ENCODE peak calls at places on chromosome 5, in four cellular contexts. V, B, F and L are unnamed samples.

GRCh38 chr5:136191304-136192014 is 1.5 kb downstream of the SMIM32 start:
- DNase-seq in V (peak), B (no peak), F (no peak), L (no peak)

GRCh38 chr5:153756540-153756939 is 266.1 kb downstream of the GRIA1 start:
- DNase-seq in V (no peak), B (no peak), F (no peak), L (no peak)

GRCh38 chr5:179914032-179914755 is 6.5 kb upstream of the TBC1D9B start:
- DNase-seq in V (peak), B (no peak), F (no peak), L (no peak)

GRCh38 chr5:97840643-97841042 is 657.6 kb upstream of the RIOK2 start:
- DNase-seq in V (no peak), B (no peak), F (no peak), L (no peak)

GRCh38 chr5:76715734-76716455 is at the start of gene F2R:
- DNase-seq in V (no peak), B (peak), F (peak), L (no peak)

GRCh38 chr5:91072891-91073290 is 310.2 kb downstream of the ARRDC3 start:
- DNase-seq in V (no peak), B (no peak), F (no peak), L (no peak)

GRCh38 chr5:154850255-154851062 is at the start of gene FAXDC2:
- DNase-seq in V (peak), B (peak), F (peak), L (no peak)

GRCh38 chr5:80957031-80957761 is 3.0 kb upstream of the RASGRF2 start:
- DNase-seq in V (no peak), B (no peak), F (no peak), L (no peak)

GRCh38 chr5:135605221-135605620 is 26.4 kb upstream of the CXCL14 start:
- DNase-seq in V (no peak), B (no peak), F (no peak), L (no peak)

GRCh38 chr5:54514841-54515432 is 2.6 kb upstream of the SNX18 start:
- DNase-seq in V (no peak), B (no peak), F (no peak), L (no peak)

GRCh38 chr5:2011481-2012411 is 129.0 kb upstream of the IRX4 start:
- DNase-seq in V (no peak), B (no peak), F (no peak), L (no peak)

GRCh38 chr5:31761877-31762276 is 122.9 kb downstream of the PDZD2 start:
- DNase-seq in V (no peak), B (no peak), F (no peak), L (no peak)

GRCh38 chr5:122726990-122727616 is 47.8 kb upstream of the SNX2 start:
- DNase-seq in V (no peak), B (no peak), F (no peak), L (peak)

GRCh38 chr5:63805151-63805550 is 157.1 kb downstream of the HTR1A start:
- DNase-seq in V (no peak), B (no peak), F (no peak), L (no peak)

GRCh38 chr5:92505925-92506324 is 1075.1 kb downstream of the NR2F1-AS1 start:
- DNase-seq in V (no peak), B (no peak), F (no peak), L (no peak)

GRCh38 chr5:76040806-76041205 is 42.4 kb upstream of the SV2C start:
- DNase-seq in V (peak), B (no peak), F (no peak), L (no peak)

GRCh38 chr5:90613450-90613849 is 54.9 kb downstream of the ADGRV1 start:
- DNase-seq in V (no peak), B (no peak), F (peak), L (no peak)

GRCh38 chr5:140239939-140240700 is 62.8 kb downstream of the PFDN1 start:
- DNase-seq in V (peak), B (peak), F (peak), L (no peak)

GRCh38 chr5:66713998-66714397 is 117.8 kb downstream of the MAST4 start:
- DNase-seq in V (no peak), B (no peak), F (no peak), L (no peak)

GRCh38 chr5:160040471-160040835 is 31.5 kb downstream of the TTC1 start:
- DNase-seq in V (no peak), B (no peak), F (no peak), L (no peak)

GRCh38 chr5:24642022-24642421 is 2.8 kb downstream of the CDH10 start:
- DNase-seq in V (no peak), B (no peak), F (no peak), L (no peak)

GRCh38 chr5:107285772-107286171 is 385.0 kb downstream of the EFNA5 start:
- DNase-seq in V (no peak), B (no peak), F (no peak), L (no peak)

GRCh38 chr5:33612386-33612785 is 171.6 kb downstream of the TARS1 start:
- DNase-seq in V (no peak), B (no peak), F (no peak), L (no peak)

GRCh38 chr5:76946090-76946489 is 6.8 kb upstream of the CRHBP start:
- DNase-seq in V (no peak), B (no peak), F (no peak), L (no peak)

GRCh38 chr5:2039180-2039531 is 156.4 kb upstream of the IRX4 start:
- DNase-seq in V (no peak), B (no peak), F (no peak), L (no peak)

GRCh38 chr5:176553260-176554085 is 4.3 kb downstream of the CDHR2 start:
- DNase-seq in V (no peak), B (no peak), F (no peak), L (no peak)

GRCh38 chr5:117504245-117504644 is 929.6 kb upstream of the SEMA6A start:
- DNase-seq in V (no peak), B (no peak), F (no peak), L (no peak)

GRCh38 chr5:51395666-51396356 is 12.6 kb downstream of the ISL1 start:
- DNase-seq in V (no peak), B (no peak), F (no peak), L (no peak)

GRCh38 chr5:139593716-139594319 is 32.7 kb downstream of the UBE2D2 start:
- DNase-seq in V (no peak), B (no peak), F (no peak), L (no peak)

GRCh38 chr5:128213833-128214232 is 130.3 kb downstream of the SLC12A2 start:
- DNase-seq in V (no peak), B (no peak), F (no peak), L (no peak)

GRCh38 chr5:37553720-37554402 is 174.7 kb downstream of the WDR70 start:
- DNase-seq in V (no peak), B (no peak), F (no peak), L (no peak)

GRCh38 chr5:97452646-97453045 is 269.6 kb upstream of the RIOK2 start:
- DNase-seq in V (no peak), B (no peak), F (no peak), L (no peak)

DNA sequence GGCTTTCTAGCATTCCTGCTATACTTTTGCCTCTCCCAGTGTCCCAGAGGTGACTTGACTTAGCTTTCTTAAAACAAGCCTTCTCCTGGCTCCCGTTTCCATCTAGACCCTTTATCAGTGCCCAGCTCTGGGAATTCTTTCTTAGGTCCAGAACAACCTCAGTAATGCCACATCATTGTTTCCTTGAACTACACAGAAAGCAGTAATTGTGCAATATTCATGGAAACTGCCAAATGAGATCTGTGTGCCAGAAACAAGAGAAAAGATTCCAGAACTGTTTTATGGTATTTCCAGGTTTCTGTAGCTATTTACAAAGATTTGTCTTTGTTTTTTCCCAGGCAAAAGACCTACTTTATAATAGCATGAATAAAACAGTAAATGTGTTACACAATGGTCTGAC is 391.3 kb downstream of the SLCO4C1 start:
- DNase-seq in V (no peak), B (no peak), F (no peak), L (no peak)
- TF ChIP-seq SPI1 in V (no peak), B (no peak), F (no peak), L (no peak)

DNA sequence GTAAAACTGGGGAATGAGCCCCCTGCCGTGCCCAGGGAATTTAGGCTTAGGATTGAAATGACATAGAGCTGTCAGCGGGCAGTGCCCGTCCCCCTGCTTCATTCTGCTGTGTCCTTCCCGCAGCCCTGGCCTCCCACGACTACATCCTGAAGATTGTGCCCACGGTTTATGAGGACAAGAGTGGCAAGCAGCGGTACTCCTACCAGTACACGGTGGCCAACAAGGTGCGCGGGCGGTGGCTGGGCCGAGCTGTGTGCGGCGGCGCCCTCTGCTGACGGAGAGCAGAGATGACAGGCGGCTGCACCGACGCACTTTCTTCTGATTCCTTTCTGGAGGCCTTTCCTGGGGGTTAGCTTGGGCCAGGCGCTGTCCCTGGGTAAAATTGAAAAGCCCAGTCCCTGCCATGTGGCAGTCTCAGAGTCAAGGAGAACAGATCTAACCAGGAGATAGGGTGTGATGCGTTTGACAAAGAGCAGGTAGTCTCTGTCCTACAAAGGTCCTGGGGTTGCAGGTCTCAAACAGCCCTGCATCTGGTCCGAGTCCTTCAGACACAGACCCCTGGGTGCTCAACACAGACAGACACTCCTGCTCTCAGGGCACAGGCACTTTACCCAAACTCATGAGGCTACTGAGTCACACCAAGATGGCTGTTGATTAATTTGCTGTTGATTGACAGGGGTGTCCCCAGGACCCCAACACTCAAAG is 26.8 kb upstream of the RPL26L1 start:
- DNase-seq in V (peak), B (peak), F (peak), L (no peak)
- TF ChIP-seq SPI1 in V (no peak), B (no peak), F (no peak), L (no peak)

GRCh38 chr5:58187473-58188286 is 272.2 kb downstream of the PLK2 start:
- DNase-seq in V (no peak), B (no peak), F (no peak), L (no peak)

GRCh38 chr5:58185397-58186195 is 274.3 kb downstream of the PLK2 start:
- DNase-seq in V (no peak), B (no peak), F (no peak), L (no peak)

GRCh38 chr5:58188287-58188651 is 271.6 kb downstream of the PLK2 start:
- DNase-seq in V (no peak), B (no peak), F (no peak), L (no peak)

DNA sequence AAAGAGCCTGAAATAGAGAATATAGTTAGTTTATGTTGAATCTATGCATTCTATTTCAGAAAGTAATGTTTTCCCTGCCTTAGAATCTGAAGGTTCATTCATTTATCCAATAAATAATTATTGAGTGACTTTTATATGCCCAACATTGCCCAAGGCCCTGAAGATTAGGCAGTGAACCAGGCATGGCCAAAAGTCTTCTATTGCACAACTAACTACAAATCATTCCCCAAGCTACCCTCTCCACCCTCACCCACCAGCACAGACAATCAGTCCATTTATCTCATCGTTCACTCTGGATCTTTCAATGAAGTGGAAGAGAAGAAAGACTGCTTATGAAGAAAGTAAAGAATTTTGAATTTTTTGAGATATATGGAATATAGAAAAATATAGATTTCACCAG is 268.4 kb downstream of the PLK2 start:
- DNase-seq in V (no peak), B (no peak), F (no peak), L (no peak)
- TF ChIP-seq SPI1 in V (no peak), B (no peak), F (no peak), L (no peak)

GRCh38 chr5:145943674-145944121 is 7.3 kb downstream of the SH3RF2 start:
- DNase-seq in V (peak), B (no peak), F (no peak), L (no peak)
- TF ChIP-seq SPI1 in V (no peak), B (no peak), F (no peak), L (no peak)

DNA sequence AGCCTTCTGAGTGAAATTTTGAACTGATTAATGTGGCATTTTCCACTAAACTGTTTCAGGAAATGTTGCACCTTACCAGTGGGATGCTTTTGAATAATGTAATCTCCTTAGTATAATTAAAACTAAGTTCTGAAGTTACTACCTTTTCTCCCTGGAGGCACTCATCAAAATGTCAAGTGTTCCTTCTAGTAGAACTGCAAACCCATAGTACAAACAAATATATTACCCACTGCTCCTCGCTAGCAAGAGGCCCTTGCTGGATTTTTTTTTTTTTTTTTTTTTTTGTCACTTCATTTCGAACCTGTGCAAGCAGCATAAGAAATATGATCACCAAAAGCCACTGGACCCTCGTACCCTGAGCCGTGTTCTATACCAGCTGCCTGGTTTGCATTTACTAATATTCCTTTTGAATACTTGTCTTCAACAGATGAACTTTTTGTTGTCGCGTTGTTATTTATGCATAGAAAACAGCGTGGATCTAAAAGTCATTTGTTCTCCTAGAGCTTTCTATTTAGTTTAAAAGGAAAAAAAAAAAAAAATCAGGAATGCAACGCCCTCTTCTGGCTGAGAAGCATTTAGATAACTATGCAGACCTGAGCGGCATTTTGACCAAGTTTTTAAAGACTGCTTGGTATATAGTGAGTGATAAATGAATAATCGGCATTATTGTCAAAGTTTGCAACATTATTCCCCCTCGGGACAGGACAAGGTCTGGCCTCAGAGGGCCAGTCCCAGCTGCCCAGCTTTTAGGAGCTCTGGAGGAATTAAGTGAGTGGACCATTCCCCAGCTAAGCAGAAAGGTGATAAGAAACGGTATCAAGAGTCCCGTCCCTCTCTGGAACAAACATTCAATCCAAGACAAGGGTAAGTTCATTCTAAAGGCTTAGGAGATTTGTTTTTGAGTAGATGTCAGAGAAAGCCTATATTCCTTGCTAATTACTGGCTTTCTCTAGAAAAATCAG is 162.5 kb upstream of the KIF2A start:
- DNase-seq in V (no peak), B (no peak), F (no peak), L (no peak)
- TF ChIP-seq SPI1 in V (no peak), B (no peak), F (no peak), L (no peak)